ENCODE peak calls at places on chromosomes 7 and 10, in six cellular contexts. S, F, C, D, J and M are unnamed samples.

GRCh38 chr10:110774069-110775021 is 97.4 kb upstream of the PDCD4 start:
- DNase-seq in S (peak), F (no peak), J (peak), C (no peak), D (no peak), M (no peak)

GRCh38 chr7:36473454-36474282 is 84.0 kb downstream of the ANLN start:
- DNase-seq in F (peak), C (peak), D (peak), S (peak), J (peak), M (no peak)

GRCh38 chr7:44307301-44307900 is 18.0 kb downstream of the CAMK2B start:
- DNase-seq in J (peak), S (peak), C (peak), D (no peak), F (no peak), M (no peak)

GRCh38 chr7:105623378-105623777 is 42.1 kb upstream of the EFCAB10 start:
- DNase-seq in F (no peak), J (no peak), S (no peak), C (no peak), D (no peak), M (no peak)

GRCh38 chr7:101532000-101532399 is 97.1 kb downstream of the MYL10 start:
- DNase-seq in D (no peak), F (no peak), J (no peak), S (no peak), C (no peak), M (no peak)

GRCh38 chr10:102186128-102186527 is 33.9 kb downstream of the NOLC1 start:
- DNase-seq in F (no peak), J (no peak), S (no peak), C (no peak), D (no peak), M (no peak)

GRCh38 chr10:125629758-125630376 is 53.1 kb downstream of the TEX36 start:
- DNase-seq in J (peak), F (no peak), C (peak), D (no peak), S (peak), M (no peak)

GRCh38 chr7:108097703-108098102 is 32.5 kb downstream of the LAMB4 start:
- DNase-seq in S (peak), C (peak), F (no peak), J (no peak), D (no peak), M (no peak)

GRCh38 chr7:5429857-5430611 is 6.4 kb upstream of the TNRC18 start:
- DNase-seq in D (no peak), J (peak), S (no peak), C (peak), F (no peak), M (no peak)

GRCh38 chr7:43485580-43485979 is 97.3 kb upstream of the STK17A start:
- DNase-seq in J (no peak), D (no peak), C (no peak), F (no peak), S (no peak), M (no peak)

GRCh38 chr10:33333260-33334169 is 952 bp downstream of the NRP1 start:
- DNase-seq in S (peak), J (no peak), C (no peak), F (peak), D (peak), M (no peak)

GRCh38 chr7:127487381-127487780 is 94.9 kb upstream of the ZNF800 start:
- DNase-seq in J (no peak), S (no peak), D (no peak), C (no peak), F (no peak), M (no peak)

GRCh38 chr7:13839063-13839462 is 150.4 kb downstream of the ETV1 start:
- DNase-seq in D (no peak), S (no peak), F (no peak), C (no peak), J (no peak), M (no peak)

GRCh38 chr10:68900427-68901105 is 549 bp upstream of the DDX50 start:
- DNase-seq in J (no peak), S (no peak), D (peak), F (peak), C (peak), M (no peak)

GRCh38 chr7:31705377-31705776 is 18.4 kb downstream of the PPP1R17 start:
- DNase-seq in F (no peak), D (no peak), C (no peak), S (no peak), J (no peak), M (no peak)

GRCh38 chr7:117111532-117111931 is 158.2 kb downstream of the ST7 start:
- DNase-seq in C (no peak), D (no peak), F (no peak), S (no peak), J (no peak), M (no peak)

GRCh38 chr7:18276380-18276779 is 219.2 kb upstream of the HDAC9 start:
- DNase-seq in F (no peak), C (no peak), D (no peak), J (no peak), S (no peak), M (no peak)

GRCh38 chr10:90222372-90222771 is 521.0 kb downstream of the KIF20B start:
- DNase-seq in D (no peak), J (peak), S (peak), F (no peak), C (no peak), M (no peak)

GRCh38 chr7:51034531-51035264 is 252.0 kb upstream of the GRB10 start:
- DNase-seq in S (peak), F (no peak), D (no peak), C (no peak), J (peak), M (no peak)

GRCh38 chr10:111347386-111348005 is 270.7 kb downstream of the ADRA2A start:
- DNase-seq in C (no peak), D (no peak), S (no peak), F (no peak), J (no peak), M (no peak)

GRCh38 chr7:135601182-135601581 is 43.5 kb downstream of the NUP205 start:
- DNase-seq in C (no peak), S (peak), D (no peak), J (peak), F (no peak), M (no peak)

GRCh38 chr10:75662715-75663114 is 231.3 kb downstream of the LRMDA start:
- DNase-seq in D (no peak), F (peak), S (no peak), C (no peak), J (no peak), M (no peak)

GRCh38 chr10:3897156-3897555 is 112.1 kb upstream of the KLF6 start:
- DNase-seq in J (peak), C (no peak), D (no peak), S (no peak), F (peak), M (no peak)

GRCh38 chr10:122044045-122044661 is 55.2 kb downstream of the TACC2 start:
- DNase-seq in D (no peak), J (peak), S (no peak), F (no peak), C (no peak), M (no peak)

GRCh38 chr7:121961491-121961890 is 88.5 kb downstream of the PTPRZ1 start:
- DNase-seq in F (no peak), J (no peak), S (no peak), D (no peak), C (no peak), M (no peak)

GRCh38 chr7:117435475-117436043 is 8.3 kb upstream of the ASZ1 start:
- DNase-seq in D (no peak), F (no peak), S (no peak), J (no peak), C (no peak), M (no peak)

GRCh38 chr10:77692782-77693181 is 55.2 kb upstream of the KCNMA1 start:
- DNase-seq in S (no peak), F (no peak), J (peak), C (no peak), D (no peak), M (no peak)

GRCh38 chr7:84187813-84188212 is 6.8 kb downstream of the SEMA3A start:
- DNase-seq in F (no peak), J (no peak), S (peak), D (no peak), C (no peak), M (no peak)

GRCh38 chr7:76315372-76315771 is 12.9 kb downstream of the HSPB1 start:
- DNase-seq in D (no peak), F (peak), J (peak), S (no peak), C (no peak), M (no peak)

GRCh38 chr10:57905866-57906265 is 361.8 kb downstream of the IPMK start:
- DNase-seq in S (no peak), D (no peak), C (peak), F (no peak), J (peak), M (no peak)

GRCh38 chr7:65980478-65981250 is 1.3 kb downstream of the GUSB start:
- DNase-seq in D (peak), S (no peak), C (no peak), F (peak), J (peak), M (peak)

GRCh38 chr10:119634219-119634544 is 17.0 kb upstream of the BAG3 start:
- DNase-seq in F (no peak), S (no peak), C (no peak), J (no peak), D (no peak), M (no peak)

GRCh38 chr7:78924581-78924980 is 528.9 kb downstream of the MAGI2 start:
- DNase-seq in C (peak), D (no peak), J (peak), F (no peak), S (peak), M (no peak)

GRCh38 chr7:121084748-121085336 is 96.3 kb downstream of the CPED1 start:
- DNase-seq in C (no peak), D (no peak), S (peak), J (peak), F (no peak), M (no peak)

GRCh38 chr10:30436200-30436599 is 2.2 kb downstream of the MAP3K8 start:
- DNase-seq in D (no peak), F (peak), S (peak), J (peak), C (no peak), M (no peak)

GRCh38 chr7:17020250-17020649 is 138.5 kb upstream of the AGR3 start:
- DNase-seq in C (no peak), D (no peak), S (no peak), F (no peak), J (no peak), M (no peak)